ENCODE peak calls at places on chromosomes 2 and 18, in eight cellular contexts. U, D, G, M, A, V, I and F are unnamed samples.
A peak's percentile ranks its signal among the peaks of the same experiment; 100 is the strongest.

GRCh38 chr2:172734711-172735645 is 667 bp upstream of the RAPGEF4 start:
- DNase-seq in A (no peak), U (peak; percentile 23), G (no peak), M (no peak), D (no peak), I (no peak), V (no peak), F (no peak)

GRCh38 chr2:231531408-231532188 is 1.4 kb upstream of the NMUR1 start:
- DNase-seq in M (no peak), I (no peak), D (no peak), G (no peak), U (peak; percentile 22), V (peak; percentile 38), A (no peak), F (no peak)

GRCh38 chr2:231359948-231360347 is 35.6 kb upstream of the B3GNT7 start:
- DNase-seq in M (no peak), V (peak; percentile 33), D (no peak), U (no peak), G (peak; percentile 14), A (peak; percentile 54), I (no peak), F (peak; percentile 6)

GRCh38 chr18:31942301-31942998 is 478 bp downstream of the TRAPPC8 start:
- DNase-seq in V (peak; percentile 66), U (peak; percentile 37), D (no peak), A (no peak), I (peak; percentile 34), G (no peak), M (peak; percentile 37), F (peak; percentile 56)

GRCh38 chr2:148622390-148622789 is 22.2 kb upstream of the EPC2 start:
- DNase-seq in A (no peak), M (no peak), U (no peak), V (no peak), D (no peak), G (no peak), I (no peak), F (no peak)

GRCh38 chr18:5543854-5544389 is at the start of gene EPB41L3:
- DNase-seq in I (peak; percentile 24), U (peak; percentile 31), V (peak; percentile 84), A (peak; percentile 79), G (no peak), M (peak; percentile 65), D (no peak), F (peak; percentile 26)

GRCh38 chr18:944440-944839 is 39.8 kb downstream of the ADCYAP1 start:
- DNase-seq in A (no peak), G (no peak), V (no peak), U (peak; percentile 2), I (no peak), M (no peak), D (no peak), F (no peak)

GRCh38 chr18:75854174-75854573 is 426.7 kb upstream of the SMIM21 start:
- DNase-seq in A (no peak), G (no peak), U (no peak), V (no peak), M (no peak), I (no peak), D (no peak), F (peak; percentile 24)

DNA sequence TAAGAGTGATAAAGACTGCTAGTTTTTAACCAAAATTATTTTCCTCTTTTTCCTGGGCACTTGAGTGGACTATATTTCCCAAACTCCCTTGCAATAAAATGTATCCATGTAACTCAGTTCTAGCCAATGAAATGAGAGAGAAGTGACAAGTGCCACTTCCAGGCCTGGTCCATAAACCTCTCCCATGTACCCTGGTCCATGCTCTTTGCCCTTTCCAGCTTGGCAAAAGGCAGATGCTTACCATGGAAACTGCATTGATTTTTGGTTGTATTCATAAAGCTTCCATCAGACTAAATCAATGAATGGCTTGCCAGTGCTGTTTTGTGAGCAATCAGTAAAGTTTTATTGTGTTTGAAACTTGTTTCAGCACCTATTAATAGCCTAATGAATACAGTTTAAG is 229.3 kb downstream of the TNS1 start:
- DNase-seq in A (no peak), D (no peak), G (no peak), M (no peak), U (no peak), V (no peak), I (no peak), F (no peak)
- H3K4me1 ChIP-seq in A (no peaks in the 10 kb centered on the region), D (no peaks in the 10 kb centered on the region), G (no peaks in the 10 kb centered on the region), M (no peaks in the 10 kb centered on the region), U (no peaks in the 10 kb centered on the region), V (no peaks in the 10 kb centered on the region), I (no peaks in the 10 kb centered on the region), F (no peaks in the 10 kb centered on the region)

DNA sequence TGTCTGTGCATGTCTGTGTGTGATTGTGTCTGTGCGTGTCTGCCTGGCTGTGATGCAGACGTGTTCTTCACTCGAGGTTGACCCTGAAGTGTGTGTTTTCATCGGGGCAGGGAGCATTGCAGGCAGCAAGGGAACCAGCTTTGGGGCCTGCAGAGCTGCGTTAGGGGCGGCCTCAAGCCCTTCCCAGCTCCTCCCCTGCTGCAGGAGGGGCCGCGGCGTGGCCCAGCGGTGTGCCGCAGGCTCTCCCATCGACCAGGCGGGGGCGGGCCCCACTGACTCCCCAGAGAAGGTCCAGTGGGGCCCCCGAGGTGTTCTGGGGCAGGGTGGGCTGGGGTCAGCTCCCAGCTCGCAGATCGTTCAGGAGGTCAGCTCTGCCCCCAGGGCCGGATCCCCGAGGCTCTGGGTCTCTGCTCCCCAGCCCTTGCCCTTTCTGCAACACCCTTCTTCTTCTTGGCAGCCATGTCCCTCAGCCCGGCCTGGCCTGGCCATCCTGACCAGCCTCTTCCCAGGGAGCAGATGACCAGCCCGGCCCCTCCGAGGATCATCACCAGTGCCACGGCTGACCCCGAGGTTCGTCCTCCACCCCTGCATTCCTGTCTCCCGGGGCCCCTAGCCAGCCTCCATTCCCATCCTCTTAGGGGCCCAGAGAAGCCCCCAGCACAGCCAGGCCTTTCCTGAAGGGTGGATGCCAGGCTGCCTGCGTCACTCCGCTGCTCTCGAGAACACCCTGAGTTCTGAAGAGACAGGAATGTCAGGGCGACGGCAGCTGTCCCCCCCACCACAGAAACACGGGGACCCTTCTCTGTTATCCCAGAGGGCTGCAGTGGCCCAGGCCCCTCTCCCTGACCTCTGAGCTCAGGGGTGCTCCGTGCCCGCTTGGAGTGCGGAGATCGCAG is 11.1 kb upstream of the KLHL30 start:
- DNase-seq in G (no peak), M (peak; percentile 22), D (no peak), U (peak; percentile 81), I (no peak), A (peak; percentile 86), V (peak; percentile 84), F (no peak)
- TF ChIP-seq CTCF in G (no peak), M (no peak), D (no peak), U (peak; percentile 23), I (no peak), A (no peak), V (no peak), F (no peak)

DNA sequence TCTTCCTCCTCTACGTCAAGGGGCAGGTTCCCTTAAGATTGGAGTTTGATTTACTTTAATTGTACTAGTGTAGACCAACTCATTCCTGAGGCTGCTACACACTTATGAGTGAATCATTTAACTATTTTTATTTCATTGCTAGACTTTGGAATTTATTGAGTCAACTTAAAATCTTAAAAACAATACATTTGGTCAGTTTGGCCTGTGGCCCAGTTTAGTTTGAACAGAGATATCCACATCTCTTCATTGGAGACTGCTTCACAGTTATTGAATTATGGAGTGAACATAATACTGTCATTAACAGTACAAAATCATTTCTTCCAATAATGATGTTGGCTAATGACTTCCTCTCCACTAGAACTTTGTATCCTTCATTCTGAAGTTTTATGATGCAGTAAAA is 34.5 kb upstream of the STPG4 start:
- DNase-seq in I (no peak), D (no peak), V (no peak), A (no peak), G (no peak), M (no peak), U (peak; percentile 87), F (no peak)
- H3K4me1 ChIP-seq in I (no peaks in the 10 kb centered on the region), D (peaks cover 55% of the 10 kb centered on the region), V (peaks cover 50% of the 10 kb centered on the region), A (no peaks in the 10 kb centered on the region), G (peaks cover 4% of the 10 kb centered on the region), M (peaks cover 28% of the 10 kb centered on the region), U (peaks cover 48% of the 10 kb centered on the region), F (peaks cover 10% of the 10 kb centered on the region)

DNA sequence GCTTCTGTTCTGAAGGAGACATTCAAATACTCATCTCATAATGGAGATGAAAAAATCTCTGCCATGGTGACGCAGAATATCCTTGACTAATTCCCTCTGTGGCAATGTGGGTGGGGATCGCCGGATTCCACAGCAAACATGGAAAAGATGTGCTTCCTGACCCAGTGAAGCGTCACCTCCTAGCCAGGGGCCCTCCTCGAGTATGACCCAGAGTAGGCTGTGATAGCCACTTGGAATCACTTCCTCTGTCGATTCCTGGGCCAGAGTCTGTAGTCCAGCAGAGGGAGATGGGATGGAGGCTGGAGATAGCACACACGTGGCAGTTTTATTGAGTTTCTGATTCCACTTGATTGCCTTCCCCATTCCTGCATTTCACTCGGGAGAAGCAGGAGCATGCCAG is 36.8 kb downstream of the DRC1 start:
- DNase-seq in A (no peak), M (no peak), D (no peak), G (no peak), V (no peak), U (no peak), I (no peak), F (no peak)
- TF ChIP-seq CTCF in A (no peak), M (no peak), D (no peak), G (no peak), V (no peak), U (no peak), I (no peak), F (no peak)